ENCODE peak calls at places on chromosomes 12 and 14, in six cellular contexts. Y, J, O, R, A and X are unnamed samples. For H3K9me2, the result is how much of the 10 kb centered on the place peaks cover.

GRCh38 chr12:24066865-24067264 is 117.4 kb upstream of the SOX5 start:
- DNase-seq in Y (no peak), J (no peak), O (peak), R (no peak), A (no peak), X (no peak)

GRCh38 chr12:121786441-121786825 is 7.1 kb downstream of the RHOF start:
- DNase-seq in Y (no peak), J (no peak), O (peak), R (no peak), A (peak), X (no peak)

GRCh38 chr14:94021001-94021400 is 5.1 kb upstream of the OTUB2 start:
- DNase-seq in Y (no peak), J (no peak), O (peak), R (no peak), A (no peak), X (no peak)

GRCh38 chr12:131988054-131988796 is 38.5 kb downstream of the EP400 start:
- DNase-seq in Y (no peak), J (no peak), O (no peak), R (no peak), A (no peak), X (no peak)

GRCh38 chr12:21526721-21527345 is 737 bp downstream of the SPX start:
- DNase-seq in Y (peak), J (no peak), O (no peak), R (no peak), A (no peak), X (no peak)

GRCh38 chr14:75022655-75023054 is 19.9 kb downstream of the EIF2B2 start:
- DNase-seq in Y (peak), J (peak), O (peak), R (no peak), A (no peak), X (peak)

GRCh38 chr12:54030889-54031860 is 1.7 kb upstream of the HOXC5 start:
- DNase-seq in Y (peak), J (peak), O (peak), R (no peak), A (no peak), X (no peak)

GRCh38 chr12:123096159-123096558 is 54.7 kb downstream of the PITPNM2 start:
- DNase-seq in Y (no peak), J (no peak), O (no peak), R (no peak), A (no peak), X (no peak)

GRCh38 chr12:105212431-105212830 is 23.5 kb downstream of the APPL2 start:
- DNase-seq in Y (no peak), J (no peak), O (peak), R (no peak), A (no peak), X (no peak)

GRCh38 chr14:48792376-48793024 is 793.7 kb downstream of the RPS29 start:
- DNase-seq in Y (peak), J (peak), O (no peak), R (peak), A (no peak), X (no peak)

GRCh38 chr14:72610831-72611200 is 283.1 kb downstream of the DPF3 start:
- DNase-seq in Y (no peak), J (no peak), O (peak), R (no peak), A (no peak), X (no peak)

GRCh38 chr12:122006186-122006926 is 15.3 kb upstream of the BCL7A start:
- DNase-seq in Y (no peak), J (no peak), O (no peak), R (no peak), A (no peak), X (peak)

GRCh38 chr12:52434096-52434733 is at the start of gene KRT75:
- DNase-seq in Y (no peak), J (no peak), O (peak), R (no peak), A (no peak), X (no peak)

GRCh38 chr12:30063435-30063945 is 279.7 kb upstream of the TMTC1 start:
- DNase-seq in Y (no peak), J (no peak), O (no peak), R (no peak), A (no peak), X (no peak)

GRCh38 chr14:50342211-50343080 is 30.3 kb downstream of the DMAC2L start:
- DNase-seq in Y (peak), J (peak), O (peak), R (no peak), A (no peak), X (no peak)

GRCh38 chr12:43736921-43737440 is 21.6 kb downstream of the PUS7L start:
- DNase-seq in Y (no peak), J (no peak), O (no peak), R (no peak), A (no peak), X (no peak)

GRCh38 chr12:131381716-131382430 is 329.0 kb upstream of the SFSWAP start:
- DNase-seq in Y (no peak), J (no peak), O (no peak), R (no peak), A (no peak), X (no peak)

GRCh38 chr14:69643430-69644200 is 32.2 kb downstream of the SUSD6 start:
- DNase-seq in Y (no peak), J (peak), O (peak), R (no peak), A (peak), X (no peak)

GRCh38 chr12:6852651-6853354 is 853 bp downstream of the USP5 start:
- DNase-seq in Y (peak), J (peak), O (peak), R (peak), A (no peak), X (peak)

GRCh38 chr12:97306121-97306520 is 156.5 kb upstream of the RMST start:
- DNase-seq in Y (no peak), J (no peak), O (no peak), R (peak), A (no peak), X (peak)

GRCh38 chr14:103134919-103135318 is 11.7 kb downstream of the TNFAIP2 start:
- DNase-seq in Y (no peak), J (no peak), O (no peak), R (no peak), A (no peak), X (no peak)

GRCh38 chr14:68787235-68787727 is 5.6 kb downstream of the ZFP36L1 start:
- DNase-seq in Y (peak), J (peak), O (peak), R (no peak), A (no peak), X (no peak)

GRCh38 chr12:96422192-96422591 is 22.0 kb upstream of the CDK17 start:
- DNase-seq in Y (no peak), J (no peak), O (peak), R (no peak), A (no peak), X (no peak)

GRCh38 chr14:33475623-33476022 is 475.3 kb downstream of the EGLN3 start:
- DNase-seq in Y (peak), J (peak), O (peak), R (no peak), A (no peak), X (peak)

GRCh38 chr12:30996255-30996654 is 69.7 kb downstream of the TSPAN11 start:
- DNase-seq in Y (no peak), J (no peak), O (peak), R (no peak), A (no peak), X (no peak)

GRCh38 chr12:28096649-28097048 is 93.6 kb upstream of the CCDC91 start:
- DNase-seq in Y (no peak), J (no peak), O (no peak), R (no peak), A (no peak), X (no peak)

GRCh38 chr12:93844385-93844784 is 167.2 kb downstream of the CRADD start:
- DNase-seq in Y (no peak), J (no peak), O (no peak), R (no peak), A (no peak), X (no peak)

GRCh38 chr12:1606021-1606622 is 11.7 kb upstream of the FBXL14 start:
- DNase-seq in Y (peak), J (peak), O (peak), R (no peak), A (peak), X (no peak)

GRCh38 chr12:127054531-127054930 is 1212.4 kb upstream of the TMEM132C start:
- DNase-seq in Y (no peak), J (no peak), O (peak), R (no peak), A (no peak), X (no peak)

GRCh38 chr14:32038876-32039275 is 38.2 kb upstream of the ARHGAP5 start:
- DNase-seq in Y (no peak), J (peak), O (no peak), R (no peak), A (no peak), X (no peak)

GRCh38 chr14:64611358-64612020 is 61.7 kb downstream of the PPP1R36 start:
- DNase-seq in Y (no peak), J (no peak), O (peak), R (no peak), A (no peak), X (no peak)

DNA sequence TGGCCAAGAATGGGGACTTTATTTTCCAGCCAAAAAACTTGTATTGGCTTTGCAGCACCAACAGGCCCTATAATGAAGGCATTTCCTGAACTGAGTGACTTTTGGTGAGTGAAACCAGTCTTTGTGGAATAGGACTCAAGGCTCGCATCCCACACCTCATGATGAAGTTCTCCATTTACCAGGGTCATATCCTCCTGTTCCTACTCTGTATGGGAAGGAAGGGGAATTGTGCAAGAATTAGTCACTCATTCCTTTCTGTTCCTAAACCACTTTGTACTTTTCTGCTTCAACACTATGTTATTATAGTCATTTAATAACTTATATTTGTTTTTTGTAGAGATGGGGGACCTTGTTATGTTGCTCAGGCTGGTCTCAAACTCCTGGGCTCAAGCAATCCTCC is 2.3 kb upstream of the SPATS2 start:
- DNase-seq in Y (no peak), J (no peak), O (peak), R (no peak), A (no peak), X (no peak)
- H3K4me2 ChIP-seq in Y (no peak), J (no peak), O (peak), R (no peak), A (peak), X (no peak)

GRCh38 chr12:101729842-101730241 is 9.4 kb downstream of the SYCP3 start:
- DNase-seq in Y (no peak), J (no peak), O (no peak), R (no peak), A (no peak), X (no peak)
- H3K9me2 ChIP-seq in Y (under half), J (under half), O (under half), R (under half), A (under half), X (under half)

GRCh38 chr14:104798300-104799238 is 2.3 kb upstream of the ZBTB42 start:
- DNase-seq in Y (no peak), J (no peak), O (no peak), R (no peak), A (no peak), X (no peak)
- H3K4me2 ChIP-seq in Y (peak), J (no peak), O (no peak), R (no peak), A (no peak), X (no peak)

DNA sequence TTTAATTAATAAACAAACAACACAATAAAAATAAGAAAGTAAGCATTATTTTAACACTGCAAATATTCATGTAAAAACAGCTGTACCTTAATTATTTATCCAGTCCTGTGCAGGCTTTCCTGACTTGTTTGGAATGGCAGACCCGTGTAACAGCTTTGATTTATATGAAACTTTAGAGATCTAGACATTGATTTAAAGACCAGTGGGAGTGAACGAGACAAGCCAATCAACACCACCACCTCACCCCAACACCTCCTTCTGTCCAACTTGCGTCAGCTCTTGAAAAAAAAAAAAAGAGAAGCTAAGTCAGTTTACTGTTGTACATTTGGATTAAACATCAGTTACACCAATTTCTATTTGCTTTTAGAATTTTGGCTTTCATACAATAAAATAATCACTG is 22.3 kb downstream of the SLC38A4 start:
- DNase-seq in Y (no peak), J (no peak), O (no peak), R (no peak), A (no peak), X (no peak)
- H3K9me2 ChIP-seq in Y (under half), J (under half), O (under half), R (under half), A (under half), X (under half)

GRCh38 chr12:51393676-51394545 is 2.7 kb upstream of the GALNT6 start:
- DNase-seq in Y (no peak), J (no peak), O (peak), R (no peak), A (no peak), X (no peak)
- H3K4me2 ChIP-seq in Y (no peak), J (no peak), O (peak), R (no peak), A (no peak), X (no peak)

GRCh38 chr12:99253068-99253467 is 394.5 kb upstream of the GARIN6 start:
- DNase-seq in Y (peak), J (no peak), O (no peak), R (peak), A (no peak), X (peak)
- H3K9me2 ChIP-seq in Y (under half), J (under half), O (under half), R (under half), A (under half), X (under half)